ENCODE peak calls at places on chromosomes 3 and 15, in five cellular contexts. G is neuronal stem cell, N is H1, H is mesenchymal stem cell, I is H9. P is an unnamed sample.

GRCh38 chr15:43518073-43518761 is 809 bp downstream of the MAP1A start:
- DNase-seq in H (peak; percentile 63), N (peak; percentile 62), I (peak; percentile 60), G (no peak), P (no peak)

GRCh38 chr15:51861557-51862350 is 32.3 kb downstream of the TMOD3 start:
- DNase-seq in H (no peak), I (no peak), N (no peak), G (no peak), P (no peak)

GRCh38 chr15:78751602-78751979 is 59.7 kb downstream of the ADAMTS7 start:
- DNase-seq in G (no peak), I (no peak), N (no peak), H (no peak), P (no peak)

GRCh38 chr15:53588773-53589172 is 170.7 kb downstream of the WDR72 start:
- DNase-seq in G (no peak), H (peak; percentile 59), N (no peak), I (no peak), P (peak; percentile 15)

GRCh38 chr3:42117175-42118008 is 26.2 kb downstream of the TRAK1 start:
- DNase-seq in H (peak; percentile 70), G (no peak), N (peak; percentile 59), I (peak; percentile 77), P (peak; percentile 66)

GRCh38 chr3:107271787-107272387 is 105.4 kb upstream of the CCDC54 start:
- DNase-seq in N (no peak), I (no peak), H (peak; percentile 60), G (no peak), P (no peak)

GRCh38 chr15:79004336-79004735 is 59.5 kb upstream of the CTSH start:
- DNase-seq in G (no peak), H (peak; percentile 81), N (no peak), I (peak; percentile 75), P (peak; percentile 55)

GRCh38 chr3:58324675-58325390 is 7.9 kb upstream of the PXK start:
- DNase-seq in H (no peak), N (no peak), I (no peak), G (no peak), P (no peak)

GRCh38 chr3:197356275-197356674 is 57.9 kb upstream of the DLG1 start:
- DNase-seq in N (no peak), H (no peak), I (no peak), G (no peak), P (no peak)

GRCh38 chr15:66617137-66618090 is 51.6 kb upstream of the LCTL start:
- DNase-seq in H (peak; percentile 88), N (no peak), G (no peak), I (no peak), P (peak; percentile 26)

GRCh38 chr15:62624541-62625399 is 417.8 kb upstream of the TPM1 start:
- DNase-seq in H (peak; percentile 61), N (no peak), I (no peak), G (no peak), P (no peak)

GRCh38 chr3:128326051-128326823 is 140.5 kb downstream of the DNAJB8 start:
- DNase-seq in I (peak; percentile 19), H (no peak), G (no peak), N (peak; percentile 29), P (no peak)

GRCh38 chr3:132038198-132038825 is 3.5 kb upstream of the CPNE4 start:
- DNase-seq in H (peak; percentile 19), G (no peak), N (no peak), I (no peak), P (no peak)

GRCh38 chr3:71341721-71342120 is 241.8 kb downstream of the FOXP1 start:
- DNase-seq in G (no peak), N (no peak), I (no peak), H (peak; percentile 65), P (no peak)

GRCh38 chr15:78448441-78449219 is 10.6 kb downstream of the IREB2 start:
- DNase-seq in G (no peak), N (no peak), H (peak; percentile 28), I (no peak), P (peak; percentile 95)

GRCh38 chr15:93608643-93609148 is 519.7 kb upstream of the RGMA start:
- DNase-seq in H (no peak), G (no peak), I (no peak), N (no peak), P (no peak)

GRCh38 chr3:148861277-148861869 is 3.7 kb upstream of the CPA3 start:
- DNase-seq in G (peak; percentile 9), I (no peak), H (peak; percentile 50), N (no peak), P (no peak)

GRCh38 chr15:91067026-91067425 is 33.0 kb upstream of the SV2B start:
- DNase-seq in N (no peak), G (no peak), I (no peak), H (no peak), P (no peak)

DNA sequence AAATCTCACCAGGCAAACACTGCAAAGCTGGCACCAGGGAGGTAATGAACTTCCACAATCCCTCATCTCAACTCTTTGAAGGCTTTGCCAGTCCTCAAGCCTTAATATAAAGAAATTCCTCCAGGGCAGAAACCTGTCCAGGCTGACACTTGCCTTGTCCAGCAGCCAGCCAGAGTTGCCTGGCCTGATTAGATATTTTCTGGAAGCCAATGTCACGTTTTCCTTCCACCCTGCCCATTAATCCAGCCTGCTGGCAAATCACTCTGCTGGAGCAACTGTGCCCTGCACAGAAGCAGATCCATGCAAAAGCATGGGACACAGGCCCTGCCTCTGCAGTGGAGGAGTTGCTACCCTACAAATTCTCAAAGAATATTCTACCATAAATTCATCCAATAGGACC is 56.5 kb downstream of the HEG1 start:
- DNase-seq in G (no peak), H (no peak), N (no peak), I (no peak), P (no peak)
- H2BK120ac ChIP-seq in G (no peak overlapping the region), H (no peak overlapping the region), N (no peak overlapping the region), I (no peak overlapping the region), P (no peak overlapping the region)

GRCh38 chr3:5186089-5186853 is 1.2 kb upstream of the EDEM1 start:
- DNase-seq in H (peak; percentile 21), G (no peak), N (no peak), I (no peak), P (peak; percentile 37)
- H2BK12ac ChIP-seq in H (no peak overlapping the region), G (no peak overlapping the region), N (no peak overlapping the region), I (no peak overlapping the region), P (no peak overlapping the region)

DNA sequence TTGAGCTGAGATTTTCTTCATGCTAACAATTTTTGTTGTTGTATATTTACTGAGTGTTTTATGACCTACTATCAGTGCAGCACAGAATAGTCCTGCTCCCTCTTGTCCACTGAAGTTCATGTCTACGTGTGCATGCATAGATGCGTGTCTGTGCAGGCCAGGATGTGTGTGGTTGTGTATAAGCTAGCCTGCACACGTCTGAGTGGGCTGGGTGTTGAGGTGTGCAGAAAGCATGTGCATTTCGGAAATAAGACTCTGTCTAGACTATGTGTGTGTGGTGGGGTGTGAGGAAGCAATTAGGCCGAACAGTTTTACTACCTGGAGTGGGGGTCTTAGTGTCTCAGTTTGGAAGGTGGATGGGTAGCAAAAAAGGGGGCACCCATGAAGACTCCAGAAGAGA is 39.2 kb downstream of the ATP2B2 start:
- DNase-seq in H (no peak), N (no peak), I (no peak), G (no peak), P (no peak)
- H2BK5ac ChIP-seq in H (no peak overlapping the region), N (no peak overlapping the region), I (no peak overlapping the region), G (no peak overlapping the region), P (no peak overlapping the region)

DNA sequence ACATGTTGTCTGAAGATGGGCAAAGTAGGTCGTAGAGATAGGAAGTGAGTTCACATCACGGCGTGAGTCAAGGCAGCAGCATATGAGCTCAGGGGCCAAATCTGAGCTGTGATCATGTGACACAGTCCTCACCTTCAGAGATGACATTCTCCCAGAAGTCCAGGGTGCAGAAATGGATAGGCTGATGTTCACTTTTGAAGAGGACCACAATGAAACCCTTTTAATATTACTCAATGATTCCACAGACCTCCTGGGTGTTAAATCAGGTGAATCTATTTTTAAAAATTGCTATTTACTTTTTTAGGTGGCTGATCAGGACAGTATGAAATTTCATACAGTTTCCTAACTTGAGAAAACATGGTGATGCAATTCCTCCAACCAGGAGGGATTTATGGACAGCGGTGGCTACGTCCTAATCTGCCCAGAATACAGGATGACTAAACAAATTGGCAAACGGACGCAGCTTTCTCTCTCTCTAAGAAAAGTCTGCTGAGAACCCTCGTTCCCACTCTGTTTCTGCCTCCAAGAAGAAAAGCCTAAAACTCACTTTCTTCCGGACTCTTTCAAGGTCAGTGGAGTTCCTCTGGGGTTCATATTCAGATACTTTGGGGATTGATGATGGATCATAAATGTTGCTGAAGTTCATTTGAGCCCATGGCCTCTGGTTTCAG is 34.4 kb downstream of the B3GNT5 start:
- DNase-seq in N (no peak), I (no peak), G (no peak), H (peak; percentile 86), P (no peak)
- H2BK120ac ChIP-seq in N (no peak overlapping the region), I (no peak overlapping the region), G (no peak overlapping the region), H (no peak overlapping the region), P (no peak overlapping the region)

DNA sequence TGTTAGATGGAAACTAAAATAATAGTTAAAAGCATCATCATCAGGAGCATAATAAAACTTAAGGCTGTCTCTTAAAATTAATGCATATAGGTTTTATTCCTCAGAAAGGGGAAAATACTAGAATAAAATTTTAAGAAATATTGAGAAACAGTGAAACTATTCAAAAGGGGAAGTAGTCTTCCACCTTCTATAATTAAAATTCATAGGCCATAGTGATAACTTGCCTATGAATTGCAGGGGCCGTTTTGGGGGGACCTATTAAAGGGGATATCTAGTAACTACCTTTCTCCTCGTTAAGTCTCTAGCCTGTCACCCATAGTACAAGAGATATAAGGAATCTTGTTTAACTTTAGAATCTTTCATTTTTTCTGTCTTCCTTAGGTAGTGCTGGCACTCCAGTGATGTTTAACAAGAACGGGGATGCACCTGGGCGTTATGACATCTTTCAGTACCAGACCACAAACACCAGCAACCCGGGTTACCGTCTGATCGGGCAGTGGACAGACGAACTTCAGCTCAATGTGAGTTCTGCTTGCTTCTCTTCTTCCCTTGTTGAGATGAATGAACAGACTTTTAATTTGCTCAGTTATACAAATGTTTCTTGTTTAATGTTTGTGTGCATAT is 600.4 kb downstream of the GRM7 start:
- DNase-seq in G (no peak), I (no peak), N (no peak), H (no peak), P (no peak)
- H2BK12ac ChIP-seq in G (no peak overlapping the region), I (no peak overlapping the region), N (no peak overlapping the region), H (no peak overlapping the region), P (no peak overlapping the region)

DNA sequence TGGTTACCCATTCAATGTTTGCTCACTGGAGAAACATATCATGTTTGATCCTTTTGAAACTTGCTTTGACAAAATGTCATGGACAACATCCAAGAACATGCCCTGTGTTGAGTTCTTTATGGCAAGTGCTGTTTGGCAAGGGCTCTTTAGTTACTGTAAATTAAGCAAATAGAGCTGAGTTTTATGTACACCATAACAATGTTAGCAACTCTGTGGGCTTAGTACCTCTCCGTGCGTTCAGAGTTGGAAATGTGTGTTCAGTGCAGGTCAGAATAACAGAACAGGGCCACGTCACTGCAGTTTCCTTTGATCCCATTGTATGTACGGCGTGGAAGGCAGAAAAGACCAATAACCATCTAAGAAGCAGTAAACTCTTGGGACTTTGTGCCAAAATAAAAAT is 132.5 kb downstream of the MYRIP start:
- DNase-seq in H (no peak), G (no peak), N (no peak), I (no peak), P (no peak)
- H2BK5ac ChIP-seq in H (no peak overlapping the region), G (no peak overlapping the region), N (no peak overlapping the region), I (no peak overlapping the region), P (no peak overlapping the region)

GRCh38 chr3:55330756-55331155 is 156.3 kb downstream of the WNT5A start:
- DNase-seq in H (peak; percentile 70), G (no peak), I (no peak), N (no peak), P (peak; percentile 18)
- H2BK120ac ChIP-seq in H (no peak overlapping the region), G (no peak overlapping the region), I (no peak overlapping the region), N (no peak overlapping the region), P (no peak overlapping the region)

GRCh38 chr3:52233108-52233591 is 5.8 kb downstream of the TWF2 start:
- DNase-seq in H (no peak), G (no peak), I (no peak), N (no peak), P (no peak)
- H2BK12ac ChIP-seq in H (no peak overlapping the region), G (no peak overlapping the region), I (no peak overlapping the region), N (peak overlapping the region; percentile 39), P (no peak overlapping the region)